ENCODE peak calls at places on chromosomes 7 and 10, in five cellular contexts. Q, K, G, S and P are unnamed samples.

GRCh38 chr7:116554436-116554835 is 29.6 kb downstream of the CAV1 start:
- DNase-seq in K (no peak), S (no peak), G (no peak), Q (no peak), P (peak)

GRCh38 chr7:101733713-101734475 is 83.5 kb upstream of the CUX1 start:
- DNase-seq in K (peak), G (peak), Q (no peak), S (no peak), P (peak)

GRCh38 chr7:71753236-71753635 is 621.3 kb downstream of the GALNT17 start:
- DNase-seq in K (no peak), Q (no peak), S (no peak), G (no peak), P (no peak)

GRCh38 chr10:93148476-93148875 is 74.8 kb downstream of the CYP26A1 start:
- DNase-seq in S (no peak), G (no peak), Q (no peak), K (no peak), P (no peak)

GRCh38 chr10:95459446-95459845 is 101.7 kb downstream of the SORBS1 start:
- DNase-seq in G (no peak), Q (no peak), S (no peak), K (peak), P (no peak)

GRCh38 chr10:5691786-5692185 is 7.1 kb downstream of the TASOR2 start:
- DNase-seq in K (no peak), Q (no peak), S (no peak), G (no peak), P (no peak)

GRCh38 chr7:84948632-84949031 is 238.2 kb downstream of the SEMA3D start:
- DNase-seq in K (no peak), S (no peak), Q (no peak), G (no peak), P (no peak)

GRCh38 chr10:15483215-15483970 is 112.3 kb upstream of the FAM171A1 start:
- DNase-seq in K (no peak), S (no peak), G (no peak), Q (no peak), P (no peak)

GRCh38 chr7:151276651-151277590 is 28.4 kb upstream of the SMARCD3 start:
- DNase-seq in G (peak), S (peak), Q (peak), K (peak), P (peak)

GRCh38 chr7:15620491-15621185 is 58.8 kb upstream of the AGMO start:
- DNase-seq in K (no peak), S (no peak), Q (no peak), G (no peak), P (no peak)

GRCh38 chr7:104772405-104772821 is 241.6 kb upstream of the KMT2E start:
- DNase-seq in K (no peak), Q (no peak), S (no peak), G (no peak), P (no peak)

GRCh38 chr10:662686-663465 is 26.6 kb downstream of the DIP2C start:
- DNase-seq in S (no peak), Q (no peak), K (no peak), G (no peak), P (peak)

GRCh38 chr10:118569241-118569881 is 26.1 kb downstream of the PRLHR start:
- DNase-seq in G (no peak), Q (no peak), S (no peak), K (no peak), P (no peak)

GRCh38 chr7:510061-510481 is 9.6 kb downstream of the PDGFA start:
- DNase-seq in G (no peak), S (no peak), Q (no peak), K (no peak), P (no peak)

GRCh38 chr7:55132890-55133551 is 114.2 kb downstream of the EGFR start:
- DNase-seq in Q (peak), K (peak), G (peak), S (no peak), P (peak)

GRCh38 chr7:81721428-81721827 is 48.4 kb downstream of the HGF start:
- DNase-seq in S (no peak), G (no peak), K (no peak), Q (no peak), P (no peak)

GRCh38 chr7:138654616-138655015 is 46.5 kb downstream of the SVOPL start:
- DNase-seq in S (no peak), Q (no peak), G (no peak), K (no peak), P (no peak)

GRCh38 chr7:97639036-97639435 is 92.8 kb upstream of the TAC1 start:
- DNase-seq in Q (no peak), G (no peak), K (peak), S (peak), P (no peak)

GRCh38 chr7:4128161-4128560 is 553.9 kb upstream of the FOXK1 start:
- DNase-seq in S (no peak), K (no peak), Q (no peak), G (no peak), P (no peak)

GRCh38 chr10:70935631-70936030 is 47.3 kb upstream of the PCBD1 start:
- DNase-seq in K (no peak), Q (no peak), S (no peak), G (no peak), P (no peak)